ENCODE peak calls at places on chromosomes 7 and 10, in six cellular contexts. Z is astrocyte, F is uterus, D is heart left ventricle, H is WERI-Rb-1, T is K562. G is an unnamed sample.

GRCh38 chr7:157523371-157523765 is 186.6 kb downstream of the DNAJB6 start:
- DNase-seq in Z (no peak), F (no peak), D (no peak), H (no peak), T (no peak), G (no peak)

GRCh38 chr10:79552143-79552542 is 8.1 kb downstream of the SFTPA2 start:
- DNase-seq in Z (no peak), F (no peak), D (peak; percentile 52), H (peak; percentile 56), T (no peak), G (no peak)

GRCh38 chr10:12534824-12535223 is 185.5 kb downstream of the CAMK1D start:
- DNase-seq in Z (peak; percentile 49), F (no peak), D (no peak), H (no peak), T (no peak), G (no peak)

GRCh38 chr7:135320277-135320676 is 86.6 kb downstream of the STRA8 start:
- DNase-seq in Z (peak; percentile 83), F (peak; percentile 64), D (peak; percentile 79), H (no peak), T (no peak), G (peak; percentile 81)

GRCh38 chr10:110305767-110306451 is 1.2 kb upstream of the SMNDC1 start:
- DNase-seq in Z (peak; percentile 85), F (peak; percentile 52), D (no peak), H (peak; percentile 40), T (peak; percentile 17), G (peak; percentile 60)

GRCh38 chr7:45237788-45238461 is 80.3 kb downstream of the RAMP3 start:
- DNase-seq in Z (no peak), F (no peak), D (no peak), H (no peak), T (peak; percentile 39), G (no peak)

GRCh38 chr10:78533093-78533492 is 499.4 kb downstream of the RPS24 start:
- DNase-seq in Z (no peak), F (no peak), D (no peak), H (no peak), T (no peak), G (no peak)

GRCh38 chr10:74097776-74098175 is 52.9 kb downstream of the AP3M1 start:
- DNase-seq in Z (no peak), F (no peak), D (no peak), H (no peak), T (no peak), G (no peak)

GRCh38 chr10:132280646-132281074 is 27.1 kb downstream of the STK32C start:
- DNase-seq in Z (no peak), F (no peak), D (no peak), H (no peak), T (peak; percentile 48), G (no peak)

GRCh38 chr10:16944081-16944922 is 127.1 kb upstream of the RSU1 start:
- DNase-seq in Z (peak; percentile 72), F (peak; percentile 34), D (no peak), H (no peak), T (no peak), G (no peak)

GRCh38 chr10:125316436-125316835 is 156.1 kb upstream of the CTBP2 start:
- DNase-seq in Z (peak; percentile 4), F (no peak), D (no peak), H (no peak), T (no peak), G (no peak)

GRCh38 chr7:73717991-73718405 is 1.5 kb downstream of the STX1A start:
- DNase-seq in Z (peak; percentile 90), F (no peak), D (no peak), H (no peak), T (no peak), G (no peak)

GRCh38 chr7:143385891-143386781 is 5.0 kb downstream of the ZYX start:
- DNase-seq in Z (peak; percentile 54), F (peak; percentile 58), D (no peak), H (no peak), T (no peak), G (peak; percentile 84)

GRCh38 chr10:33401300-33401699 is 66.8 kb upstream of the NRP1 start:
- DNase-seq in Z (no peak), F (no peak), D (no peak), H (no peak), T (no peak), G (no peak)

GRCh38 chr7:4814463-4814862 is 39.0 kb downstream of the AP5Z1 start:
- DNase-seq in Z (no peak), F (no peak), D (no peak), H (no peak), T (no peak), G (no peak)

GRCh38 chr7:141978351-141978750 is 4.8 kb upstream of the TAS2R38 start:
- DNase-seq in Z (no peak), F (no peak), D (no peak), H (no peak), T (no peak), G (no peak)

GRCh38 chr10:15237351-15237750 is 68.9 kb upstream of the NMT2 start:
- DNase-seq in Z (peak; percentile 65), F (no peak), D (no peak), H (no peak), T (peak; percentile 24), G (no peak)

GRCh38 chr10:132931258-132931657 is 11.1 kb downstream of the CFAP46 start:
- DNase-seq in Z (no peak), F (no peak), D (no peak), H (no peak), T (no peak), G (no peak)

GRCh38 chr10:12588091-12588850 is 238.9 kb downstream of the CAMK1D start:
- DNase-seq in Z (peak; percentile 30), F (no peak), D (no peak), H (no peak), T (no peak), G (no peak)

GRCh38 chr10:63003816-63004453 is 129.2 kb upstream of the NRBF2 start:
- DNase-seq in Z (no peak), F (no peak), D (no peak), H (no peak), T (peak; percentile 22), G (no peak)

GRCh38 chr10:71830726-71831125 is 20.3 kb downstream of the PSAP start:
- DNase-seq in Z (no peak), F (no peak), D (no peak), H (no peak), T (no peak), G (no peak)

GRCh38 chr10:86439544-86439943 is 72.9 kb upstream of the GRID1 start:
- DNase-seq in Z (peak; percentile 89), F (peak; percentile 42), D (peak; percentile 56), H (no peak), T (peak; percentile 8), G (peak; percentile 73)

DNA sequence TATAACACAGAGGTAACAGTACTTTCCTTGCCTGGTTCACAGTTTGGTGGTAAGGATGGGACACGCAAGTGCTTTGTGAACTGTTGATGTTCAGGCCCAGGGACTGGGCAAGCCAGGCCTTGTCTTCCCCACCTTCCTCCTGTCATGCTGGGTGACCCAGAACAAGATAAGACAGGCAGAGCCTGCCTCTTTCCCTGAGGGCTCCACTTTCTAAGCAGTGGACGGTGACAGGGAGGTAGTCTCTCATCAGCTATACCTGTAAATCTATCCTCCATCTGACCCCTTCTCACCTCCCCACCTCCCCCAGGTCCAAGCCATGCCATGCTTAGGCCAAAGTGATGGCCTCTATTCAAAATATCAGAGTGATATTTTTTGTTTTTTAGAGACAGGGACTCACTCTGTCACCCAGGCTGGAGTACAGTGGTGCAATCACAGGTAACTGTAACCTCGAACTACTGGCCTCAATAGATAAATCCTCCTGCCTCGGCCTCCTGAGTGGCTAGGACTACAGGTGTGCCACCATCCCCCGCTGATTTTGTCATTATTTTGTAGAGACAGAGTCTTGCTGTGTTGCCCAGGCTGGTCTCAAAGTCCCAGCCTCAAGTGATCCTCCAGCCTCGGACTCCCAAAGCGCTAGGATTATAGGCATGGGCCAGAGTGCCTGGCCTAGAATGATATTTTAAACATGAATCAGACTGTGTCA is 42.8 kb downstream of the PDLIM1 start:
- DNase-seq in Z (no peak), F (no peak), D (peak; percentile 55), H (no peak), T (no peak), G (no peak)
- H3K27ac ChIP-seq in Z (peak overlapping the region; percentile 87), F (peak overlapping the region; percentile 68), D (peak overlapping the region; percentile 54), H (no peak overlapping the region), T (no peak overlapping the region), G (no peak overlapping the region)

GRCh38 chr7:818031-818699 is 14.1 kb upstream of the SUN1 start:
- DNase-seq in Z (peak; percentile 69), F (no peak), D (no peak), H (no peak), T (no peak), G (no peak)
- TF ChIP-seq CTCF in Z (peak; percentile 27), F (peak; percentile 16), D (peak; percentile 25), H (no peak), T (peak; percentile 39), G (no peak)

DNA sequence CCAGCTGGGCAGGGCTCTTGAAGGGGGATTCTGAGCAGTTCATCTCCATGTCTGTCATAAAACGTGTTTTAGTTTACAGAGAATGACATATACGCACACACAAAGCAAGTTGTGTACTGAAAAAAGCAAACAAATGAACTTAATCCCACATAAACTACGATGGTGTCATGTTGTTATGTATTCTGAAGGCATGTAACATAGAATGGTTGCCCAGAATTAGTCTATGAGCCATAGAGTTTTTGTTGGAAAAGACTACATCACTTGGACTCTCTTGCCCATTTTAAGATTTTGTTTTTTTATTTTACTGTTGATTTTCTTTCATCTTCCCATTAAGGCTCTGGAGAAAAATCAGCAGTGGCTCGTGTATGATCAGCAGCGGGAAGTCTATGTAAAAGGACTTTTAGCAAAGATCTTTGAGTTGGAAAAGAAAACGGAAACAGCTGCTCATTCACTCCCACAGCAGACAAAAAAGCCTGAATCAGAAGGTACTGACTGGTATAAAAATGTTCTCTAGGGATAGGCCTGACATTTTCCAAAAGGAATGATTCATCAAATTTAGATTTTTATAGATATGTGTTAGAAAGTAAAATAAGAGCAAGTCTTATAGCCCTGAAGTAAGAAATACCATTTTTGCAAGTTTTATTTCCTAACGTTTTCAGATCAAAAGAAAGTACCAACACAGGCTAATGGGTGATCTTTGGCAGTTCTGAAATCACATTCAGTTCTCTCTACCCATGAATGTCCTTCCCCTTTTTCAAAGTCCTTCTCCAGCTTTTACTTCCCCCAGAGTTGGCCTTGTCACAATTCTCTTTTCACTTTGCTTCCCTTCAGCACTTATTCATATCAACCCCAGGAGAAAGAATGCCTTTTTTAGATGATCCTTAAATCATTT is 18.9 kb downstream of the CEP55 start:
- DNase-seq in Z (peak; percentile 22), F (no peak), D (no peak), H (no peak), T (no peak), G (no peak)
- H3K27ac ChIP-seq in Z (no peak overlapping the region), F (no peak overlapping the region), D (peak overlapping the region; percentile 91), H (peak overlapping the region; percentile 85), T (no peak overlapping the region), G (no peak overlapping the region)

GRCh38 chr7:151033864-151034249 is 5.6 kb downstream of the ABCB8 start:
- DNase-seq in Z (no peak), F (no peak), D (no peak), H (no peak), T (no peak), G (no peak)

GRCh38 chr7:151035024-151035717 is 6.9 kb downstream of the ABCB8 start:
- DNase-seq in Z (no peak), F (no peak), D (peak; percentile 59), H (no peak), T (no peak), G (no peak)

GRCh38 chr7:151034312-151035023 is 6.2 kb downstream of the ABCB8 start:
- DNase-seq in Z (no peak), F (no peak), D (no peak), H (no peak), T (no peak), G (no peak)

GRCh38 chr7:151031011-151031410 is 2.8 kb downstream of the ABCB8 start:
- DNase-seq in Z (no peak), F (no peak), D (no peak), H (no peak), T (no peak), G (no peak)

GRCh38 chr7:151032936-151033863 is 5.0 kb downstream of the ABCB8 start:
- DNase-seq in Z (no peak), F (no peak), D (no peak), H (peak; percentile 50), T (peak; percentile 52), G (no peak)
- TF ChIP-seq CTCF in Z (no peak), F (no peak), D (no peak), H (peak; percentile 47), T (peak; percentile 59), G (no peak)

G was measured in testis.